ENCODE peak calls at places on chromosomes 7 and 10, in eight cellular contexts. L is left ventricle myocardium inferior, Q is gastrocnemius medialis, X is cardiac fibroblast, W is DND-41, F is RWPE2, Y is suprapubic skin, C is left lung. G is an unnamed sample.

GRCh38 chr7:137992738-137993394 is 9.0 kb downstream of the CREB3L2 start:
- DNase-seq in L (peak; percentile 59), C (no peak), X (peak; percentile 96), W (peak; percentile 15), Y (peak; percentile 75), F (no peak), Q (peak; percentile 87), G (peak; percentile 99)

GRCh38 chr10:114810926-114811325 is 10.7 kb upstream of the FHIP2A start:
- DNase-seq in Y (no peak), X (no peak), F (no peak), C (no peak), W (no peak), L (no peak), Q (no peak), G (no peak)

GRCh38 chr10:114869500-114869899 is 47.9 kb downstream of the FHIP2A start:
- DNase-seq in X (peak; percentile 85), F (no peak), W (no peak), L (no peak), C (no peak), Q (no peak), Y (no peak), G (peak; percentile 82)

GRCh38 chr7:80373431-80374032 is 138.3 kb downstream of the GNAT3 start:
- DNase-seq in C (no peak), Y (no peak), Q (no peak), X (no peak), W (no peak), F (no peak), L (no peak), G (no peak)

GRCh38 chr10:86918022-86918471 is 39.4 kb downstream of the MMRN2 start:
- DNase-seq in W (no peak), X (no peak), Y (no peak), L (no peak), C (no peak), Q (no peak), F (no peak), G (peak; percentile 59)

GRCh38 chr7:30032310-30033125 is 4.3 kb downstream of the PLEKHA8 start:
- DNase-seq in L (no peak), F (no peak), W (no peak), C (no peak), X (peak; percentile 59), Y (no peak), Q (no peak), G (peak; percentile 81)

GRCh38 chr7:112646787-112647186 is 143.4 kb downstream of the TMEM168 start:
- DNase-seq in X (no peak), Y (no peak), L (no peak), C (no peak), W (no peak), Q (no peak), F (no peak), G (no peak)

GRCh38 chr7:1110358-1110757 is 22.4 kb downstream of the GPER1 start:
- DNase-seq in Y (no peak), L (no peak), C (peak; percentile 69), X (no peak), W (no peak), Q (no peak), F (no peak), G (no peak)

GRCh38 chr7:158926348-158926747 is 70.0 kb downstream of the DYNC2I1 start:
- DNase-seq in F (no peak), W (no peak), Q (no peak), L (no peak), X (no peak), C (no peak), Y (no peak), G (no peak)

GRCh38 chr7:112124367-112124766 is 81.8 kb downstream of the DOCK4 start:
- DNase-seq in X (no peak), Y (no peak), F (no peak), C (no peak), L (no peak), Q (no peak), W (no peak), G (no peak)

GRCh38 chr7:111672901-111673300 is 110.6 kb upstream of the IMMP2L start:
- DNase-seq in L (no peak), C (no peak), Q (no peak), W (no peak), F (no peak), X (no peak), Y (no peak), G (no peak)

GRCh38 chr10:68717435-68717834 is 3.6 kb upstream of the CCAR1 start:
- DNase-seq in C (no peak), F (no peak), W (no peak), Q (no peak), X (no peak), Y (no peak), L (no peak), G (no peak)

GRCh38 chr10:89916481-89916880 is 215.1 kb downstream of the KIF20B start:
- DNase-seq in Y (no peak), L (no peak), W (no peak), X (peak; percentile 28), Q (no peak), C (no peak), F (no peak), G (no peak)

GRCh38 chr10:103576862-103577261 is 83.4 kb downstream of the NEURL1 start:
- DNase-seq in L (no peak), F (no peak), Y (no peak), Q (no peak), W (no peak), X (no peak), C (no peak), G (no peak)

GRCh38 chr7:122269241-122269640 is 35.3 kb downstream of the FEZF1 start:
- DNase-seq in W (no peak), Y (no peak), L (no peak), C (no peak), Q (no peak), F (no peak), X (no peak), G (no peak)

GRCh38 chr7:21355406-21355874 is 72.4 kb upstream of the SP4 start:
- DNase-seq in C (no peak), W (no peak), Y (no peak), L (no peak), X (no peak), Q (no peak), F (no peak), G (no peak)

DNA sequence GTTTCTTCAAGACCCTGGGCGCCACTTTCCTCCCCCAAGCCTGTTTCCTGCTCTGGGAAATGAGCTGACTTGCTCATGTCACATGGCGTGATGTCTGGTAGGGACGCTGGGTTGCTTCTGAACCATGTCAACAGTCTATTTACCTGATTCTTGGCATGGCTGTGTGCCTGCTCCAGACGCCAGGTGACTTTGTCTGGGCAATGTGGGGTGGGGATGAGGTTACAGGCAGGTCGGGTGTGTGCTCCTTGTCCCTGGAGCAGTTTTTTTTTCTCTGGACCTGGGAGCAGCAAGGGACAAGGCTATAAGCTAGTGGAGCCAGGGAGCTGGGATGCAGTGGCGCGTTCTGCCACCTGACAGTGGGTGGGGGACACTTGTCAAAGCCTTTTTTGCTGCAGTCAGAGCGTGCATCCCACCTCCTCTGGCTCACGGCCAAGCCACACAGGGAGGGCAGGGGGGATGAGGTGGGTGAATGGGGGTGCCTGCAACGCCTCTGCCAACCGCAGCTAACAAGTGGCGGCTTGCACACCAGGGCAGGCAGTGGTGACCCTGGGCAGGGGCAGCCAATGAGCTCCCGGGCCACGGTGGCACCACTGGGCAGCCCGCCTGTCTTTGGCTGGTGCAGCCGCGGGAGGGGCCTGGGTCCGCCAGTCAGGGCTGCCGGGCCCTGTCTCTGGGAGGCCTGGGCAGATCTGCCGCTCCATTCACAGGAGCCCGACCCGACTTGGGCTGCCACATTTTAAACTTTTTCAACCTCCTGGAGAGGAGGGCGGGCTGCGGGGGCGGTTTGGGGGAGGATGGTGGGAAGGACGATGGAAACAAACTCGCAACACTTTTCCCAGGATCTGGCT is 22.9 kb downstream of the DNAJB12 start:
- DNase-seq in X (peak; percentile 96), Q (peak; percentile 78), W (peak; percentile 100), Y (no peak), L (peak; percentile 81), F (peak; percentile 99), C (peak; percentile 96), G (peak; percentile 88)
- TF ChIP-seq CTCF in X (no peak), Q (peak; percentile 28), W (peak; percentile 53), Y (peak; percentile 44), L (peak; percentile 53), F (peak; percentile 19), C (no peak), G (peak; percentile 9)

DNA sequence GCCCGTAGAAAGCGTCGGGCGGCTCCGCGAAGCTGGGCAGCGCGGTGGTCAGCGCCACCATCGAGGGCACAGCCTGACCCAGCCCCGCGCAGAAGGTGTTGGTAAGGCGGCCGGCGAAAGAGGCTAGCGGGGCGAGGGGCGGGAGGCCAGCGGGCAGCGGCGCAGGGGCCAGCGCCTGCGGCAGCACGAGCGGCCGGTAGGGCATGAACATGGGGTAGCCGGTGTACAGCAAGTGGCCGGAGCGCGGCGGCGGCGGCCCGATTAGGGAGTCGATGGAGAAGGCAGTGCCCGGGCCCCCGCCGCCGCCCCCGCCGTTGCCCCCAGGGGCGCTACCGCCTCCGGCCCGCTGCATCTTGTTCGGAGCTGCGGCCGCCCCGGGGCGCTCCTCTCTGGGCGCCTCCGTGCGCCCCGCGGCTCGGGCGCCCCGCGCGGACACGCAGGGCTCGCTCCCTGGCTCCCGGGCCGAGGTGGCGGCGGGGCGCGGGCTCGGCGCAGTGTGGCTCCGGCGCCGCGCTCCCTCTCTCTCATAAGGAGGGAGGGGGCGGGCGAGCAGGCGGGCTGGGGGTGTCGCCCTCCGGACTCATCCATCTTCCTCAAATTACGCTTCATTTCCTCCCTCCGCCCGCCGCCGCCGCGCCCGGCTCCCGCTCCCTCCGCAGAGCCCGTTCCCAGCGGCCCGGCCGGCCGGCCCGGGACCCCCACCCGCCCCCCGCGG is at the start of gene GBX1:
- DNase-seq in Q (no peak), L (no peak), X (no peak), C (peak; percentile 83), Y (no peak), W (no peak), F (no peak), G (no peak)
- H3K4me3 ChIP-seq in Q (peak within 1 kb of the TSS; percentile 58), L (peak within 1 kb of the TSS; percentile 66), X (peak within 1 kb of the TSS; percentile 14), C (peak within 1 kb of the TSS; percentile 33), Y (peak within 1 kb of the TSS; percentile 58), W (no peak within 1 kb of the TSS), F (peak within 1 kb of the TSS; percentile 37), G (no peak within 1 kb of the TSS)

GRCh38 chr10:63698815-63699205 is 177.6 kb downstream of the REEP3 start:
- DNase-seq in Q (no peak), Y (no peak), W (no peak), X (peak; percentile 55), F (no peak), C (no peak), L (no peak), G (peak; percentile 70)
- TF ChIP-seq CTCF in Q (no peak), Y (no peak), W (no peak), X (no peak), F (no peak), C (no peak), L (peak; percentile 18), G (no peak)

GRCh38 chr7:151838861-151839381 is 38.0 kb downstream of the PRKAG2 start:
- DNase-seq in Q (peak; percentile 26), Y (no peak), X (no peak), L (peak; percentile 33), F (peak; percentile 23), C (peak; percentile 92), W (peak; percentile 68), G (no peak)
- H3K4me3 ChIP-seq in Q (no peak overlapping the region), Y (no peak overlapping the region), X (no peak overlapping the region), L (no peak overlapping the region), F (no peak overlapping the region), C (no peak overlapping the region), W (no peak overlapping the region), G (no peak overlapping the region)

GRCh38 chr10:112375721-112376577 is 2.0 kb downstream of the ACSL5 start:
- DNase-seq in X (peak; percentile 71), C (peak; percentile 82), Y (peak; percentile 68), Q (peak; percentile 34), L (peak; percentile 65), F (no peak), W (peak; percentile 56), G (peak; percentile 40)
- TF ChIP-seq CTCF in X (no peak), C (no peak), Y (no peak), Q (no peak), L (no peak), F (no peak), W (peak; percentile 1), G (no peak)